ENCODE peak calls at places on chromosomes 7 and 10, in five cellular contexts. H is stimulated activated CD4-positive, alpha-beta T cell treated with anti-CD3 and anti-CD28 coated beads, Interleukin-15, amount 100 ng/mL, for 1 hour; X is cardiac muscle cell; U is MV-4-11; O is CD8-positive, alpha-beta memory T cell. S is an unnamed sample.
A peak's percentile ranks its signal among the peaks of the same experiment; 100 is the strongest.

GRCh38 chr10:88820990-88821389 is 18.5 kb downstream of the LIPM start:
- DNase-seq in H (no peak), O (no peak), X (no peak), U (no peak), S (no peak)

GRCh38 chr10:58981846-58982245 is 194.6 kb upstream of the PHYHIPL start:
- DNase-seq in O (no peak), X (no peak), U (no peak), H (no peak), S (no peak)

GRCh38 chr7:2066251-2066919 is 166.4 kb downstream of the MAD1L1 start:
- DNase-seq in H (peak; percentile 11), U (no peak), X (no peak), O (no peak), S (no peak)

GRCh38 chr7:123231060-123232000 is 31.6 kb upstream of the SLC13A1 start:
- DNase-seq in X (no peak), O (no peak), U (no peak), H (no peak), S (no peak)

GRCh38 chr10:97174276-97174775 is 11.4 kb downstream of the SLIT1 start:
- DNase-seq in O (no peak), X (no peak), H (no peak), U (no peak), S (no peak)

GRCh38 chr10:114430688-114431413 is 26.5 kb upstream of the AFAP1L2 start:
- DNase-seq in X (no peak), H (no peak), U (no peak), O (no peak), S (no peak)

GRCh38 chr10:58806323-58806722 is 293.7 kb downstream of the BICC1 start:
- DNase-seq in H (no peak), X (no peak), O (no peak), U (no peak), S (no peak)

GRCh38 chr7:10282909-10283308 is 690.8 kb upstream of the PHF14 start:
- DNase-seq in H (no peak), X (no peak), U (no peak), O (no peak), S (no peak)

GRCh38 chr7:131012477-131013031 is 278.5 kb upstream of the KLF14 start:
- DNase-seq in H (no peak), U (no peak), X (no peak), O (no peak), S (no peak)

GRCh38 chr10:102188298-102188940 is 36.2 kb downstream of the NOLC1 start:
- DNase-seq in X (no peak), H (no peak), O (no peak), U (no peak), S (no peak)

GRCh38 chr10:59830601-59831259 is 75.6 kb downstream of the CCDC6 start:
- DNase-seq in O (no peak), U (peak; percentile 16), H (no peak), X (peak; percentile 69), S (peak; percentile 52)

GRCh38 chr7:32346253-32346652 is 143.9 kb downstream of the LSM5 start:
- DNase-seq in H (no peak), O (no peak), X (no peak), U (no peak), S (no peak)